ENCODE peak calls at places on chromosomes 5 and 9, in nine cellular contexts. R, A, X, I, J, M, T, Z and G are unnamed samples.

GRCh38 chr9:122337561-122337939 is 33.3 kb upstream of the PTGS1 start:
- DNase-seq in R (no peak), A (no peak), X (no peak), I (no peak), J (no peak), M (no peak), T (no peak), Z (no peak), G (no peak)

GRCh38 chr5:141618804-141619554 is at the start of gene DIAPH1:
- DNase-seq in R (peak; percentile 99), A (peak; percentile 97), X (peak; percentile 98), I (peak; percentile 96), J (peak; percentile 98), M (peak; percentile 98), T (peak; percentile 84), Z (peak; percentile 99), G (peak; percentile 97)

GRCh38 chr9:133499130-133499891 is 20.4 kb upstream of the SLC2A6 start:
- DNase-seq in R (no peak), A (no peak), X (no peak), I (peak; percentile 58), J (no peak), M (peak; percentile 68), T (no peak), Z (no peak), G (no peak)

GRCh38 chr5:167180899-167181298 is 1110.5 kb upstream of the WWC1 start:
- DNase-seq in R (no peak), A (no peak), X (no peak), I (no peak), J (no peak), M (no peak), T (no peak), Z (peak; percentile 68), G (no peak)

GRCh38 chr9:35604578-35605335 is at the start of gene TESK1:
- DNase-seq in R (peak; percentile 84), A (peak; percentile 79), X (peak; percentile 58), I (peak; percentile 78), J (peak; percentile 86), M (peak; percentile 85), T (peak; percentile 70), Z (peak; percentile 78), G (peak; percentile 64)

GRCh38 chr9:35689601-35690446 is at the start of gene TPM2:
- DNase-seq in R (no peak), A (peak; percentile 55), X (peak; percentile 87), I (peak; percentile 78), J (peak; percentile 95), M (peak; percentile 89), T (no peak), Z (peak; percentile 70), G (peak; percentile 93)

GRCh38 chr9:89967527-89967926 is 362.7 kb downstream of the GADD45G start:
- DNase-seq in R (no peak), A (no peak), X (no peak), I (no peak), J (no peak), M (no peak), T (no peak), Z (no peak), G (no peak)

GRCh38 chr9:88983865-88984542 is 7.3 kb upstream of the S1PR3 start:
- DNase-seq in R (no peak), A (no peak), X (no peak), I (no peak), J (no peak), M (no peak), T (no peak), Z (no peak), G (no peak)

GRCh38 chr9:78004478-78005229 is 27.0 kb downstream of the GNAQ start:
- DNase-seq in R (no peak), A (no peak), X (no peak), I (no peak), J (no peak), M (no peak), T (no peak), Z (peak; percentile 11), G (no peak)

GRCh38 chr5:135266975-135267374 is 132.1 kb downstream of the MACROH2A1 start:
- DNase-seq in R (no peak), A (no peak), X (peak; percentile 43), I (no peak), J (no peak), M (no peak), T (no peak), Z (no peak), G (no peak)

GRCh38 chr5:82244854-82245635 is 33.1 kb downstream of the RPS23 start:
- DNase-seq in R (no peak), A (no peak), X (no peak), I (no peak), J (no peak), M (no peak), T (no peak), Z (no peak), G (no peak)

GRCh38 chr5:73496984-73497457 is 1.2 kb upstream of the BTF3 start:
- DNase-seq in R (no peak), A (peak; percentile 73), X (peak; percentile 77), I (no peak), J (no peak), M (no peak), T (no peak), Z (peak; percentile 77), G (no peak)

GRCh38 chr5:160628295-160629006 is 206.8 kb downstream of the PTTG1 start:
- DNase-seq in R (no peak), A (no peak), X (no peak), I (no peak), J (no peak), M (no peak), T (no peak), Z (no peak), G (no peak)

GRCh38 chr9:70600479-70600878 is 186.0 kb upstream of the KLF9 start:
- DNase-seq in R (no peak), A (no peak), X (peak; percentile 79), I (no peak), J (no peak), M (peak; percentile 68), T (no peak), Z (peak; percentile 18), G (peak; percentile 65)

GRCh38 chr5:176738851-176739250 is 71.5 kb upstream of the UNC5A start:
- DNase-seq in R (no peak), A (no peak), X (no peak), I (no peak), J (peak; percentile 55), M (no peak), T (no peak), Z (no peak), G (no peak)

GRCh38 chr5:126464016-126464415 is 40.8 kb downstream of the GRAMD2B start:
- DNase-seq in R (no peak), A (no peak), X (no peak), I (no peak), J (no peak), M (no peak), T (no peak), Z (no peak), G (no peak)

GRCh38 chr9:127877566-127877998 is at the start of gene AK1:
- DNase-seq in R (no peak), A (peak; percentile 34), X (peak; percentile 51), I (peak; percentile 86), J (peak; percentile 90), M (peak; percentile 91), T (peak; percentile 81), Z (peak; percentile 62), G (peak; percentile 78)

GRCh38 chr5:143342607-143343006 is 60.9 kb downstream of the NR3C1 start:
- DNase-seq in R (no peak), A (no peak), X (no peak), I (no peak), J (no peak), M (no peak), T (no peak), Z (no peak), G (no peak)

GRCh38 chr9:91036826-91037510 is 235.3 kb downstream of the SYK start:
- DNase-seq in R (peak; percentile 48), A (peak; percentile 34), X (peak; percentile 87), I (peak; percentile 75), J (peak; percentile 85), M (peak; percentile 81), T (peak; percentile 39), Z (peak; percentile 87), G (peak; percentile 84)

GRCh38 chr5:13244151-13244550 is 700.3 kb downstream of the DNAH5 start:
- DNase-seq in R (no peak), A (no peak), X (no peak), I (no peak), J (no peak), M (no peak), T (no peak), Z (no peak), G (no peak)

GRCh38 chr9:34451135-34451534 is 7.2 kb downstream of the FAM219A start:
- DNase-seq in R (no peak), A (no peak), X (no peak), I (no peak), J (no peak), M (peak; percentile 36), T (no peak), Z (no peak), G (no peak)

GRCh38 chr9:77897292-77897691 is 134.3 kb downstream of the GNAQ start:
- DNase-seq in R (no peak), A (no peak), X (peak; percentile 16), I (no peak), J (no peak), M (no peak), T (no peak), Z (no peak), G (no peak)

GRCh38 chr5:17087035-17087434 is 130.4 kb upstream of the BASP1 start:
- DNase-seq in R (no peak), A (no peak), X (peak; percentile 27), I (no peak), J (no peak), M (no peak), T (no peak), Z (no peak), G (no peak)

GRCh38 chr5:43702815-43703214 is 99.8 kb downstream of the NNT start:
- DNase-seq in R (no peak), A (no peak), X (peak; percentile 5), I (no peak), J (no peak), M (no peak), T (no peak), Z (peak; percentile 6), G (no peak)